ENCODE peak calls at places on chromosomes 13 and 19, in nine cellular contexts. One of them, this sample, is unnamed.

GRCh38 chr13:85230754-85231153 is 568.5 kb downstream of the SLITRK6 start:
- DNase-seq in T-helper 17 cell: no peak
- DNase-seq in sigmoid colon: no peak
- DNase-seq in adrenal gland: no peak
- DNase-seq in activated gamma-delta T cell treated with anti-CD3 and anti-CD28 coated beads, Interleukin-2, amount 50 U/mL, for 16 hours: no peak
- DNase-seq in epithelial cell of esophagus: no peak
- DNase-seq in activated naive CD4-positive, alpha-beta T cell treated with anti-CD3 and anti-CD28 coated beads, Interleukin-2, amount 10 ng/mL, durations not matched to agents 7 days and 5 days: no peak
- DNase-seq in central memory CD8-positive, alpha-beta T cell: no peak
- DNase-seq in astrocyte: no peak
- DNase-seq in this sample: no peak

GRCh38 chr13:34021619-34022018 is 203.7 kb downstream of the RFC3 start:
- DNase-seq in adrenal gland: no peak
- DNase-seq in T-helper 17 cell: no peak
- DNase-seq in sigmoid colon: no peak
- DNase-seq in activated gamma-delta T cell treated with anti-CD3 and anti-CD28 coated beads, Interleukin-2, amount 50 U/mL, for 16 hours: no peak
- DNase-seq in activated naive CD4-positive, alpha-beta T cell treated with anti-CD3 and anti-CD28 coated beads, Interleukin-2, amount 10 ng/mL, durations not matched to agents 7 days and 5 days: no peak
- DNase-seq in epithelial cell of esophagus: no peak
- DNase-seq in central memory CD8-positive, alpha-beta T cell: no peak
- DNase-seq in astrocyte: no peak
- DNase-seq in this sample: no peak

GRCh38 chr13:60627071-60627686 is 230.2 kb downstream of the TDRD3 start:
- DNase-seq in epithelial cell of esophagus: peak; percentile 56
- DNase-seq in T-helper 17 cell: no peak
- DNase-seq in activated naive CD4-positive, alpha-beta T cell treated with anti-CD3 and anti-CD28 coated beads, Interleukin-2, amount 10 ng/mL, durations not matched to agents 7 days and 5 days: no peak
- DNase-seq in sigmoid colon: no peak
- DNase-seq in activated gamma-delta T cell treated with anti-CD3 and anti-CD28 coated beads, Interleukin-2, amount 50 U/mL, for 16 hours: no peak
- DNase-seq in astrocyte: peak; percentile 13
- DNase-seq in adrenal gland: peak; percentile 10
- DNase-seq in central memory CD8-positive, alpha-beta T cell: no peak
- DNase-seq in this sample: peak; percentile 58

GRCh38 chr19:41456342-41456918 is 13.5 kb downstream of the ERICH4 start:
- DNase-seq in astrocyte: peak; percentile 35
- DNase-seq in activated gamma-delta T cell treated with anti-CD3 and anti-CD28 coated beads, Interleukin-2, amount 50 U/mL, for 16 hours: no peak
- DNase-seq in sigmoid colon: no peak
- DNase-seq in epithelial cell of esophagus: no peak
- DNase-seq in central memory CD8-positive, alpha-beta T cell: no peak
- DNase-seq in adrenal gland: peak; percentile 22
- DNase-seq in T-helper 17 cell: no peak
- DNase-seq in activated naive CD4-positive, alpha-beta T cell treated with anti-CD3 and anti-CD28 coated beads, Interleukin-2, amount 10 ng/mL, durations not matched to agents 7 days and 5 days: no peak
- DNase-seq in this sample: peak; percentile 20

GRCh38 chr19:13689050-13689449 is 75.3 kb upstream of the MRI1 start:
- DNase-seq in astrocyte: peak; percentile 10
- DNase-seq in T-helper 17 cell: no peak
- DNase-seq in sigmoid colon: no peak
- DNase-seq in adrenal gland: peak; percentile 1
- DNase-seq in activated naive CD4-positive, alpha-beta T cell treated with anti-CD3 and anti-CD28 coated beads, Interleukin-2, amount 10 ng/mL, durations not matched to agents 7 days and 5 days: no peak
- DNase-seq in central memory CD8-positive, alpha-beta T cell: no peak
- DNase-seq in epithelial cell of esophagus: no peak
- DNase-seq in activated gamma-delta T cell treated with anti-CD3 and anti-CD28 coated beads, Interleukin-2, amount 50 U/mL, for 16 hours: no peak
- DNase-seq in this sample: peak; percentile 36

GRCh38 chr19:5504115-5504514 is 48.9 kb downstream of the ZNRF4 start:
- DNase-seq in astrocyte: no peak
- DNase-seq in activated gamma-delta T cell treated with anti-CD3 and anti-CD28 coated beads, Interleukin-2, amount 50 U/mL, for 16 hours: no peak
- DNase-seq in T-helper 17 cell: no peak
- DNase-seq in central memory CD8-positive, alpha-beta T cell: no peak
- DNase-seq in adrenal gland: no peak
- DNase-seq in epithelial cell of esophagus: no peak
- DNase-seq in sigmoid colon: no peak
- DNase-seq in activated naive CD4-positive, alpha-beta T cell treated with anti-CD3 and anti-CD28 coated beads, Interleukin-2, amount 10 ng/mL, durations not matched to agents 7 days and 5 days: no peak
- DNase-seq in this sample: no peak

GRCh38 chr19:32624410-32624809 is 43.4 kb downstream of the PDCD5 start:
- DNase-seq in T-helper 17 cell: no peak
- DNase-seq in epithelial cell of esophagus: no peak
- DNase-seq in sigmoid colon: no peak
- DNase-seq in central memory CD8-positive, alpha-beta T cell: no peak
- DNase-seq in activated naive CD4-positive, alpha-beta T cell treated with anti-CD3 and anti-CD28 coated beads, Interleukin-2, amount 10 ng/mL, durations not matched to agents 7 days and 5 days: no peak
- DNase-seq in astrocyte: no peak
- DNase-seq in activated gamma-delta T cell treated with anti-CD3 and anti-CD28 coated beads, Interleukin-2, amount 50 U/mL, for 16 hours: no peak
- DNase-seq in adrenal gland: no peak
- DNase-seq in this sample: peak; percentile 3

GRCh38 chr13:23786607-23787006 is 102.6 kb downstream of the MIPEP start:
- DNase-seq in adrenal gland: no peak
- DNase-seq in activated gamma-delta T cell treated with anti-CD3 and anti-CD28 coated beads, Interleukin-2, amount 50 U/mL, for 16 hours: no peak
- DNase-seq in astrocyte: no peak
- DNase-seq in T-helper 17 cell: no peak
- DNase-seq in epithelial cell of esophagus: no peak
- DNase-seq in central memory CD8-positive, alpha-beta T cell: no peak
- DNase-seq in sigmoid colon: no peak
- DNase-seq in activated naive CD4-positive, alpha-beta T cell treated with anti-CD3 and anti-CD28 coated beads, Interleukin-2, amount 10 ng/mL, durations not matched to agents 7 days and 5 days: no peak
- DNase-seq in this sample: no peak

GRCh38 chr13:94706101-94706853 is 6.1 kb downstream of the SOX21 start:
- DNase-seq in activated gamma-delta T cell treated with anti-CD3 and anti-CD28 coated beads, Interleukin-2, amount 50 U/mL, for 16 hours: no peak
- DNase-seq in central memory CD8-positive, alpha-beta T cell: no peak
- DNase-seq in astrocyte: no peak
- DNase-seq in T-helper 17 cell: no peak
- DNase-seq in activated naive CD4-positive, alpha-beta T cell treated with anti-CD3 and anti-CD28 coated beads, Interleukin-2, amount 10 ng/mL, durations not matched to agents 7 days and 5 days: no peak
- DNase-seq in adrenal gland: no peak
- DNase-seq in sigmoid colon: no peak
- DNase-seq in epithelial cell of esophagus: no peak
- DNase-seq in this sample: no peak

GRCh38 chr13:94704347-94705080 is 7.8 kb downstream of the SOX21 start:
- DNase-seq in astrocyte: no peak
- DNase-seq in adrenal gland: no peak
- DNase-seq in activated naive CD4-positive, alpha-beta T cell treated with anti-CD3 and anti-CD28 coated beads, Interleukin-2, amount 10 ng/mL, durations not matched to agents 7 days and 5 days: no peak
- DNase-seq in T-helper 17 cell: no peak
- DNase-seq in sigmoid colon: no peak
- DNase-seq in activated gamma-delta T cell treated with anti-CD3 and anti-CD28 coated beads, Interleukin-2, amount 50 U/mL, for 16 hours: no peak
- DNase-seq in epithelial cell of esophagus: no peak
- DNase-seq in central memory CD8-positive, alpha-beta T cell: no peak
- DNase-seq in this sample: no peak

GRCh38 chr13:112968380-112968909 is 569 bp upstream of the MCF2L start:
- DNase-seq in central memory CD8-positive, alpha-beta T cell: peak; percentile 24
- DNase-seq in adrenal gland: no peak
- DNase-seq in astrocyte: no peak
- DNase-seq in activated naive CD4-positive, alpha-beta T cell treated with anti-CD3 and anti-CD28 coated beads, Interleukin-2, amount 10 ng/mL, durations not matched to agents 7 days and 5 days: peak; percentile 63
- DNase-seq in activated gamma-delta T cell treated with anti-CD3 and anti-CD28 coated beads, Interleukin-2, amount 50 U/mL, for 16 hours: peak; percentile 16
- DNase-seq in sigmoid colon: peak; percentile 64
- DNase-seq in T-helper 17 cell: peak; percentile 53
- DNase-seq in epithelial cell of esophagus: no peak
- DNase-seq in this sample: no peak

GRCh38 chr13:35953537-35954206 is 177.5 kb downstream of the DCLK1 start:
- DNase-seq in sigmoid colon: peak; percentile 96
- DNase-seq in T-helper 17 cell: no peak
- DNase-seq in activated naive CD4-positive, alpha-beta T cell treated with anti-CD3 and anti-CD28 coated beads, Interleukin-2, amount 10 ng/mL, durations not matched to agents 7 days and 5 days: no peak
- DNase-seq in activated gamma-delta T cell treated with anti-CD3 and anti-CD28 coated beads, Interleukin-2, amount 50 U/mL, for 16 hours: no peak
- DNase-seq in adrenal gland: peak; percentile 59
- DNase-seq in epithelial cell of esophagus: peak; percentile 62
- DNase-seq in astrocyte: peak; percentile 84
- DNase-seq in central memory CD8-positive, alpha-beta T cell: no peak
- DNase-seq in this sample: peak; percentile 64

GRCh38 chr19:35153701-35154534 is 617 bp upstream of the FXYD5 start:
- DNase-seq in activated gamma-delta T cell treated with anti-CD3 and anti-CD28 coated beads, Interleukin-2, amount 50 U/mL, for 16 hours: peak; percentile 63
- DNase-seq in astrocyte: no peak
- DNase-seq in T-helper 17 cell: peak; percentile 62
- DNase-seq in sigmoid colon: peak; percentile 71
- DNase-seq in epithelial cell of esophagus: peak; percentile 49
- DNase-seq in adrenal gland: no peak
- DNase-seq in activated naive CD4-positive, alpha-beta T cell treated with anti-CD3 and anti-CD28 coated beads, Interleukin-2, amount 10 ng/mL, durations not matched to agents 7 days and 5 days: peak; percentile 83
- DNase-seq in central memory CD8-positive, alpha-beta T cell: peak; percentile 44
- DNase-seq in this sample: peak; percentile 63

GRCh38 chr19:2034729-2035589 is 16.1 kb downstream of the MKNK2 start:
- DNase-seq in adrenal gland: peak; percentile 72
- DNase-seq in sigmoid colon: peak; percentile 74
- DNase-seq in astrocyte: no peak
- DNase-seq in central memory CD8-positive, alpha-beta T cell: no peak
- DNase-seq in activated naive CD4-positive, alpha-beta T cell treated with anti-CD3 and anti-CD28 coated beads, Interleukin-2, amount 10 ng/mL, durations not matched to agents 7 days and 5 days: peak; percentile 79
- DNase-seq in T-helper 17 cell: peak; percentile 63
- DNase-seq in activated gamma-delta T cell treated with anti-CD3 and anti-CD28 coated beads, Interleukin-2, amount 50 U/mL, for 16 hours: no peak
- DNase-seq in epithelial cell of esophagus: peak; percentile 60
- DNase-seq in this sample: peak; percentile 62

GRCh38 chr19:42311612-42312160 is 1.4 kb upstream of the TMEM145 start:
- DNase-seq in activated naive CD4-positive, alpha-beta T cell treated with anti-CD3 and anti-CD28 coated beads, Interleukin-2, amount 10 ng/mL, durations not matched to agents 7 days and 5 days: no peak
- DNase-seq in central memory CD8-positive, alpha-beta T cell: no peak
- DNase-seq in sigmoid colon: no peak
- DNase-seq in astrocyte: no peak
- DNase-seq in T-helper 17 cell: no peak
- DNase-seq in epithelial cell of esophagus: peak; percentile 38
- DNase-seq in activated gamma-delta T cell treated with anti-CD3 and anti-CD28 coated beads, Interleukin-2, amount 50 U/mL, for 16 hours: no peak
- DNase-seq in adrenal gland: no peak
- DNase-seq in this sample: peak; percentile 17

GRCh38 chr19:36256064-36256463 is 41.2 kb downstream of the ZNF146 start:
- DNase-seq in activated gamma-delta T cell treated with anti-CD3 and anti-CD28 coated beads, Interleukin-2, amount 50 U/mL, for 16 hours: no peak
- DNase-seq in activated naive CD4-positive, alpha-beta T cell treated with anti-CD3 and anti-CD28 coated beads, Interleukin-2, amount 10 ng/mL, durations not matched to agents 7 days and 5 days: no peak
- DNase-seq in epithelial cell of esophagus: no peak
- DNase-seq in adrenal gland: no peak
- DNase-seq in central memory CD8-positive, alpha-beta T cell: no peak
- DNase-seq in T-helper 17 cell: no peak
- DNase-seq in astrocyte: no peak
- DNase-seq in sigmoid colon: no peak
- DNase-seq in this sample: no peak

GRCh38 chr19:5913739-5914357 is at the start of gene CAPS:
- DNase-seq in epithelial cell of esophagus: peak; percentile 75
- DNase-seq in activated naive CD4-positive, alpha-beta T cell treated with anti-CD3 and anti-CD28 coated beads, Interleukin-2, amount 10 ng/mL, durations not matched to agents 7 days and 5 days: no peak
- DNase-seq in activated gamma-delta T cell treated with anti-CD3 and anti-CD28 coated beads, Interleukin-2, amount 50 U/mL, for 16 hours: no peak
- DNase-seq in T-helper 17 cell: no peak
- DNase-seq in sigmoid colon: peak; percentile 86
- DNase-seq in central memory CD8-positive, alpha-beta T cell: no peak
- DNase-seq in adrenal gland: peak; percentile 90
- DNase-seq in astrocyte: peak; percentile 44
- DNase-seq in this sample: peak; percentile 79

GRCh38 chr13:51364404-51365008 is 25.0 kb downstream of the SERPINE3 start:
- DNase-seq in sigmoid colon: no peak
- DNase-seq in adrenal gland: no peak
- DNase-seq in T-helper 17 cell: no peak
- DNase-seq in activated naive CD4-positive, alpha-beta T cell treated with anti-CD3 and anti-CD28 coated beads, Interleukin-2, amount 10 ng/mL, durations not matched to agents 7 days and 5 days: no peak
- DNase-seq in central memory CD8-positive, alpha-beta T cell: no peak
- DNase-seq in activated gamma-delta T cell treated with anti-CD3 and anti-CD28 coated beads, Interleukin-2, amount 50 U/mL, for 16 hours: no peak
- DNase-seq in epithelial cell of esophagus: no peak
- DNase-seq in astrocyte: peak; percentile 87
- DNase-seq in this sample: no peak

GRCh38 chr19:18058208-18059009 is 28.3 kb downstream of the IL12RB1 start:
- DNase-seq in adrenal gland: peak; percentile 76
- DNase-seq in activated naive CD4-positive, alpha-beta T cell treated with anti-CD3 and anti-CD28 coated beads, Interleukin-2, amount 10 ng/mL, durations not matched to agents 7 days and 5 days: peak; percentile 86
- DNase-seq in astrocyte: peak; percentile 31
- DNase-seq in sigmoid colon: peak; percentile 89
- DNase-seq in activated gamma-delta T cell treated with anti-CD3 and anti-CD28 coated beads, Interleukin-2, amount 50 U/mL, for 16 hours: peak; percentile 68
- DNase-seq in epithelial cell of esophagus: peak; percentile 71
- DNase-seq in T-helper 17 cell: peak; percentile 76
- DNase-seq in central memory CD8-positive, alpha-beta T cell: peak; percentile 75
- DNase-seq in this sample: peak; percentile 80

GRCh38 chr19:33292595-33293254 is 9.6 kb downstream of the CEBPA start:
- DNase-seq in activated gamma-delta T cell treated with anti-CD3 and anti-CD28 coated beads, Interleukin-2, amount 50 U/mL, for 16 hours: no peak
- DNase-seq in sigmoid colon: no peak
- DNase-seq in adrenal gland: no peak
- DNase-seq in central memory CD8-positive, alpha-beta T cell: no peak
- DNase-seq in activated naive CD4-positive, alpha-beta T cell treated with anti-CD3 and anti-CD28 coated beads, Interleukin-2, amount 10 ng/mL, durations not matched to agents 7 days and 5 days: no peak
- DNase-seq in astrocyte: no peak
- DNase-seq in T-helper 17 cell: no peak
- DNase-seq in epithelial cell of esophagus: peak; percentile 89
- DNase-seq in this sample: peak; percentile 87

GRCh38 chr13:64753606-64754005 is 2476.5 kb downstream of the PCDH9 start:
- DNase-seq in activated gamma-delta T cell treated with anti-CD3 and anti-CD28 coated beads, Interleukin-2, amount 50 U/mL, for 16 hours: no peak
- DNase-seq in sigmoid colon: no peak
- DNase-seq in activated naive CD4-positive, alpha-beta T cell treated with anti-CD3 and anti-CD28 coated beads, Interleukin-2, amount 10 ng/mL, durations not matched to agents 7 days and 5 days: no peak
- DNase-seq in astrocyte: peak; percentile 6
- DNase-seq in epithelial cell of esophagus: peak; percentile 34
- DNase-seq in T-helper 17 cell: no peak
- DNase-seq in adrenal gland: no peak
- DNase-seq in central memory CD8-positive, alpha-beta T cell: no peak
- DNase-seq in this sample: no peak

GRCh38 chr13:98543380-98544104 is 33.4 kb downstream of the STK24 start:
- DNase-seq in epithelial cell of esophagus: no peak
- DNase-seq in astrocyte: no peak
- DNase-seq in activated gamma-delta T cell treated with anti-CD3 and anti-CD28 coated beads, Interleukin-2, amount 50 U/mL, for 16 hours: no peak
- DNase-seq in adrenal gland: no peak
- DNase-seq in T-helper 17 cell: no peak
- DNase-seq in sigmoid colon: no peak
- DNase-seq in activated naive CD4-positive, alpha-beta T cell treated with anti-CD3 and anti-CD28 coated beads, Interleukin-2, amount 10 ng/mL, durations not matched to agents 7 days and 5 days: peak; percentile 49
- DNase-seq in central memory CD8-positive, alpha-beta T cell: no peak
- DNase-seq in this sample: no peak

GRCh38 chr13:27406178-27406939 is 18.1 kb upstream of the GTF3A start:
- DNase-seq in central memory CD8-positive, alpha-beta T cell: no peak
- DNase-seq in astrocyte: peak; percentile 16
- DNase-seq in T-helper 17 cell: no peak
- DNase-seq in sigmoid colon: no peak
- DNase-seq in activated gamma-delta T cell treated with anti-CD3 and anti-CD28 coated beads, Interleukin-2, amount 50 U/mL, for 16 hours: peak; percentile 13
- DNase-seq in epithelial cell of esophagus: peak; percentile 53
- DNase-seq in activated naive CD4-positive, alpha-beta T cell treated with anti-CD3 and anti-CD28 coated beads, Interleukin-2, amount 10 ng/mL, durations not matched to agents 7 days and 5 days: peak; percentile 38
- DNase-seq in adrenal gland: peak; percentile 43
- DNase-seq in this sample: peak; percentile 55

GRCh38 chr19:54667217-54667616 is 4.4 kb downstream of the LILRB4 start:
- DNase-seq in activated naive CD4-positive, alpha-beta T cell treated with anti-CD3 and anti-CD28 coated beads, Interleukin-2, amount 10 ng/mL, durations not matched to agents 7 days and 5 days: no peak
- DNase-seq in activated gamma-delta T cell treated with anti-CD3 and anti-CD28 coated beads, Interleukin-2, amount 50 U/mL, for 16 hours: no peak
- DNase-seq in epithelial cell of esophagus: no peak
- DNase-seq in sigmoid colon: no peak
- DNase-seq in astrocyte: no peak
- DNase-seq in central memory CD8-positive, alpha-beta T cell: no peak
- DNase-seq in T-helper 17 cell: no peak
- DNase-seq in adrenal gland: no peak
- DNase-seq in this sample: no peak

GRCh38 chr19:43519436-43520088 is 7.4 kb downstream of the ETHE1 start:
- DNase-seq in activated gamma-delta T cell treated with anti-CD3 and anti-CD28 coated beads, Interleukin-2, amount 50 U/mL, for 16 hours: peak; percentile 73
- DNase-seq in activated naive CD4-positive, alpha-beta T cell treated with anti-CD3 and anti-CD28 coated beads, Interleukin-2, amount 10 ng/mL, durations not matched to agents 7 days and 5 days: peak; percentile 86
- DNase-seq in epithelial cell of esophagus: peak; percentile 99
- DNase-seq in adrenal gland: peak; percentile 82
- DNase-seq in T-helper 17 cell: peak; percentile 76
- DNase-seq in central memory CD8-positive, alpha-beta T cell: peak; percentile 70
- DNase-seq in sigmoid colon: peak; percentile 87
- DNase-seq in astrocyte: peak; percentile 89
- DNase-seq in this sample: peak; percentile 92

GRCh38 chr13:99357149-99357596 is 50.0 kb upstream of the GPR183 start:
- DNase-seq in sigmoid colon: no peak
- DNase-seq in activated gamma-delta T cell treated with anti-CD3 and anti-CD28 coated beads, Interleukin-2, amount 50 U/mL, for 16 hours: no peak
- DNase-seq in adrenal gland: peak; percentile 88
- DNase-seq in astrocyte: peak; percentile 85
- DNase-seq in central memory CD8-positive, alpha-beta T cell: no peak
- DNase-seq in epithelial cell of esophagus: peak; percentile 43
- DNase-seq in T-helper 17 cell: no peak
- DNase-seq in activated naive CD4-positive, alpha-beta T cell treated with anti-CD3 and anti-CD28 coated beads, Interleukin-2, amount 10 ng/mL, durations not matched to agents 7 days and 5 days: peak; percentile 64
- DNase-seq in this sample: no peak

GRCh38 chr19:49114630-49115363 is 627 bp downstream of the LIN7B start:
- DNase-seq in adrenal gland: peak; percentile 63
- DNase-seq in epithelial cell of esophagus: peak; percentile 46
- DNase-seq in activated naive CD4-positive, alpha-beta T cell treated with anti-CD3 and anti-CD28 coated beads, Interleukin-2, amount 10 ng/mL, durations not matched to agents 7 days and 5 days: peak; percentile 74
- DNase-seq in central memory CD8-positive, alpha-beta T cell: no peak
- DNase-seq in T-helper 17 cell: peak; percentile 27
- DNase-seq in astrocyte: peak; percentile 18
- DNase-seq in sigmoid colon: peak; percentile 83
- DNase-seq in activated gamma-delta T cell treated with anti-CD3 and anti-CD28 coated beads, Interleukin-2, amount 50 U/mL, for 16 hours: no peak
- DNase-seq in this sample: no peak

GRCh38 chr13:28071424-28071823 is 29.0 kb downstream of the FLT3 start:
- DNase-seq in astrocyte: no peak
- DNase-seq in epithelial cell of esophagus: no peak
- DNase-seq in sigmoid colon: no peak
- DNase-seq in activated naive CD4-positive, alpha-beta T cell treated with anti-CD3 and anti-CD28 coated beads, Interleukin-2, amount 10 ng/mL, durations not matched to agents 7 days and 5 days: no peak
- DNase-seq in central memory CD8-positive, alpha-beta T cell: no peak
- DNase-seq in activated gamma-delta T cell treated with anti-CD3 and anti-CD28 coated beads, Interleukin-2, amount 50 U/mL, for 16 hours: no peak
- DNase-seq in T-helper 17 cell: no peak
- DNase-seq in adrenal gland: no peak
- DNase-seq in this sample: no peak

GRCh38 chr13:43042410-43042921 is 19.1 kb downstream of the DNAJC15 start:
- DNase-seq in astrocyte: no peak
- DNase-seq in epithelial cell of esophagus: no peak
- DNase-seq in T-helper 17 cell: no peak
- DNase-seq in sigmoid colon: no peak
- DNase-seq in activated naive CD4-positive, alpha-beta T cell treated with anti-CD3 and anti-CD28 coated beads, Interleukin-2, amount 10 ng/mL, durations not matched to agents 7 days and 5 days: no peak
- DNase-seq in central memory CD8-positive, alpha-beta T cell: no peak
- DNase-seq in adrenal gland: no peak
- DNase-seq in activated gamma-delta T cell treated with anti-CD3 and anti-CD28 coated beads, Interleukin-2, amount 50 U/mL, for 16 hours: no peak
- DNase-seq in this sample: no peak

GRCh38 chr13:71865858-71866172 is 1.2 kb downstream of the DACH1 start:
- DNase-seq in astrocyte: no peak
- DNase-seq in T-helper 17 cell: no peak
- DNase-seq in activated naive CD4-positive, alpha-beta T cell treated with anti-CD3 and anti-CD28 coated beads, Interleukin-2, amount 10 ng/mL, durations not matched to agents 7 days and 5 days: peak; percentile 22
- DNase-seq in epithelial cell of esophagus: peak; percentile 7
- DNase-seq in activated gamma-delta T cell treated with anti-CD3 and anti-CD28 coated beads, Interleukin-2, amount 50 U/mL, for 16 hours: no peak
- DNase-seq in central memory CD8-positive, alpha-beta T cell: no peak
- DNase-seq in sigmoid colon: peak; percentile 62
- DNase-seq in adrenal gland: no peak
- DNase-seq in this sample: no peak

GRCh38 chr19:4722671-4723464 is 774 bp downstream of the DPP9 start:
- DNase-seq in adrenal gland: peak; percentile 64
- DNase-seq in activated gamma-delta T cell treated with anti-CD3 and anti-CD28 coated beads, Interleukin-2, amount 50 U/mL, for 16 hours: no peak
- DNase-seq in epithelial cell of esophagus: peak; percentile 61
- DNase-seq in sigmoid colon: no peak
- DNase-seq in central memory CD8-positive, alpha-beta T cell: no peak
- DNase-seq in activated naive CD4-positive, alpha-beta T cell treated with anti-CD3 and anti-CD28 coated beads, Interleukin-2, amount 10 ng/mL, durations not matched to agents 7 days and 5 days: peak; percentile 64
- DNase-seq in T-helper 17 cell: no peak
- DNase-seq in astrocyte: peak; percentile 58
- DNase-seq in this sample: peak; percentile 60